ENCODE peak calls at places on chromosomes 5 and 9, in four cellular contexts. One of them, this sample, is unnamed.
A peak's percentile ranks its signal among the peaks of the same experiment; 100 is the strongest.

GRCh38 chr9:101376117-101376866 is 8.5 kb downstream of the BAAT start:
- DNase-seq in GM12878: no peak
- DNase-seq in H1: no peak
- DNase-seq in HepG2: no peak
- DNase-seq in this sample: no peak

GRCh38 chr9:92650839-92651621 is 18.9 kb downstream of the IPPK start:
- DNase-seq in GM12878: no peak
- DNase-seq in H1: no peak
- DNase-seq in HepG2: no peak
- DNase-seq in this sample: no peak

GRCh38 chr5:159094745-159095144 is 5.0 kb downstream of the EBF1 start:
- DNase-seq in GM12878: no peak
- DNase-seq in H1: no peak
- DNase-seq in HepG2: peak; percentile 8
- DNase-seq in this sample: peak; percentile 47

GRCh38 chr9:133970581-133970900 is 21.6 kb downstream of the VAV2 start:
- DNase-seq in GM12878: no peak
- DNase-seq in H1: no peak
- DNase-seq in HepG2: no peak
- DNase-seq in this sample: no peak

GRCh38 chr5:124154714-124155113 is 591.7 kb downstream of the ZNF608 start:
- DNase-seq in GM12878: no peak
- DNase-seq in H1: no peak
- DNase-seq in HepG2: no peak
- DNase-seq in this sample: no peak

GRCh38 chr9:93670208-93671029 is 94.0 kb downstream of the PHF2 start:
- DNase-seq in GM12878: no peak
- DNase-seq in H1: no peak
- DNase-seq in HepG2: no peak
- DNase-seq in this sample: no peak

GRCh38 chr9:79021084-79021483 is 550.7 kb upstream of the TLE4 start:
- DNase-seq in GM12878: no peak
- DNase-seq in H1: no peak
- DNase-seq in HepG2: no peak
- DNase-seq in this sample: no peak

GRCh38 chr5:103669615-103670014 is 107.0 kb upstream of the NUDT12 start:
- DNase-seq in GM12878: no peak
- DNase-seq in H1: no peak
- DNase-seq in HepG2: no peak
- DNase-seq in this sample: no peak

GRCh38 chr5:127826011-127826410 is 122.8 kb downstream of the CCDC192 start:
- DNase-seq in GM12878: no peak
- DNase-seq in H1: no peak
- DNase-seq in HepG2: no peak
- DNase-seq in this sample: no peak

GRCh38 chr9:100670719-100671118 is 92.8 kb downstream of the CAVIN4 start:
- DNase-seq in GM12878: no peak
- DNase-seq in H1: no peak
- DNase-seq in HepG2: no peak
- DNase-seq in this sample: no peak

GRCh38 chr5:166441-167372 is 24.6 kb upstream of the LRRC14B start:
- DNase-seq in GM12878: no peak
- DNase-seq in H1: no peak
- DNase-seq in HepG2: no peak
- DNase-seq in this sample: no peak

GRCh38 chr9:86983260-86984255 is 36.3 kb upstream of the GAS1 start:
- DNase-seq in GM12878: no peak
- DNase-seq in H1: no peak
- DNase-seq in HepG2: no peak
- DNase-seq in this sample: no peak

GRCh38 chr9:126361810-126362238 is 35.2 kb downstream of the MVB12B start:
- DNase-seq in GM12878: no peak
- DNase-seq in H1: no peak
- DNase-seq in HepG2: no peak
- DNase-seq in this sample: no peak

GRCh38 chr9:121286973-121287721 is 19.2 kb downstream of the GSN start:
- DNase-seq in GM12878: no peak
- DNase-seq in H1: peak; percentile 77
- DNase-seq in HepG2: peak; percentile 86
- DNase-seq in this sample: peak; percentile 90

GRCh38 chr5:34459908-34460307 is 196.2 kb upstream of the RAI14 start:
- DNase-seq in GM12878: no peak
- DNase-seq in H1: no peak
- DNase-seq in HepG2: no peak
- DNase-seq in this sample: no peak

GRCh38 chr5:115656404-115656803 is 30.6 kb upstream of the TMED7 start:
- DNase-seq in GM12878: no peak
- DNase-seq in H1: no peak
- DNase-seq in HepG2: no peak
- DNase-seq in this sample: no peak

GRCh38 chr9:115972802-115973201 is 180.8 kb upstream of the PAPPA start:
- DNase-seq in GM12878: no peak
- DNase-seq in H1: no peak
- DNase-seq in HepG2: peak; percentile 32
- DNase-seq in this sample: no peak

GRCh38 chr5:78215972-78216371 is 78.5 kb downstream of the AP3B1 start:
- DNase-seq in GM12878: no peak
- DNase-seq in H1: no peak
- DNase-seq in HepG2: no peak
- DNase-seq in this sample: no peak

GRCh38 chr5:180438785-180439780 is 55.1 kb upstream of the CNOT6 start:
- DNase-seq in GM12878: no peak
- DNase-seq in H1: no peak
- DNase-seq in HepG2: no peak
- DNase-seq in this sample: no peak

GRCh38 chr5:151956720-151957119 is 32.1 kb upstream of the GLRA1 start:
- DNase-seq in GM12878: no peak
- DNase-seq in H1: no peak
- DNase-seq in HepG2: no peak
- DNase-seq in this sample: no peak

GRCh38 chr5:54696931-54697330 is 179.4 kb downstream of the SNX18 start:
- DNase-seq in GM12878: no peak
- DNase-seq in H1: no peak
- DNase-seq in HepG2: no peak
- DNase-seq in this sample: no peak

GRCh38 chr9:126607731-126608130 is 6.0 kb upstream of the LMX1B start:
- DNase-seq in GM12878: no peak
- DNase-seq in H1: no peak
- DNase-seq in HepG2: no peak
- DNase-seq in this sample: no peak

GRCh38 chr5:65121880-65122436 is 353.2 kb downstream of the CWC27 start:
- DNase-seq in GM12878: no peak
- DNase-seq in H1: no peak
- DNase-seq in HepG2: no peak
- DNase-seq in this sample: peak; percentile 72

GRCh38 chr9:91898451-91899433 is 51.3 kb downstream of the ROR2 start:
- DNase-seq in GM12878: no peak
- DNase-seq in H1: no peak
- DNase-seq in HepG2: peak; percentile 9
- DNase-seq in this sample: peak; percentile 79

GRCh38 chr5:45334939-45335338 is 361.2 kb downstream of the HCN1 start:
- DNase-seq in GM12878: no peak
- DNase-seq in H1: no peak
- DNase-seq in HepG2: no peak
- DNase-seq in this sample: no peak

GRCh38 chr9:13444272-13444608 is 164.7 kb upstream of the MPDZ start:
- DNase-seq in GM12878: no peak
- DNase-seq in H1: no peak
- DNase-seq in HepG2: no peak
- DNase-seq in this sample: no peak

GRCh38 chr9:26261503-26262330 is 583.5 kb upstream of the TUSC1 start:
- DNase-seq in GM12878: no peak
- DNase-seq in H1: no peak
- DNase-seq in HepG2: no peak
- DNase-seq in this sample: no peak

GRCh38 chr5:36786613-36787012 is 90.0 kb upstream of the NIPBL start:
- DNase-seq in GM12878: no peak
- DNase-seq in H1: no peak
- DNase-seq in HepG2: no peak
- DNase-seq in this sample: no peak

GRCh38 chr5:73436535-73437125 is 11.9 kb downstream of the FOXD1 start:
- DNase-seq in GM12878: no peak
- DNase-seq in H1: peak; percentile 71
- DNase-seq in HepG2: no peak
- DNase-seq in this sample: no peak

GRCh38 chr9:86854898-86855523 is 92.3 kb downstream of the GAS1 start:
- DNase-seq in GM12878: no peak
- DNase-seq in H1: no peak
- DNase-seq in HepG2: peak; percentile 58
- DNase-seq in this sample: no peak

GRCh38 chr9:124526174-124526573 is 19.0 kb upstream of the NR5A1 start:
- DNase-seq in GM12878: no peak
- DNase-seq in H1: no peak
- DNase-seq in HepG2: no peak
- DNase-seq in this sample: no peak

GRCh38 chr9:135215571-135216161 is 128.2 kb downstream of the OLFM1 start:
- DNase-seq in GM12878: no peak
- DNase-seq in H1: no peak
- DNase-seq in HepG2: no peak
- DNase-seq in this sample: no peak

GRCh38 chr5:55538621-55539020 is 3.9 kb upstream of the PLPP1 start:
- DNase-seq in GM12878: peak; percentile 33
- DNase-seq in H1: no peak
- DNase-seq in HepG2: no peak
- DNase-seq in this sample: no peak

GRCh38 chr9:132443951-132444615 is 34.1 kb downstream of the CFAP77 start:
- DNase-seq in GM12878: no peak
- DNase-seq in H1: no peak
- DNase-seq in HepG2: no peak
- DNase-seq in this sample: no peak

DNA sequence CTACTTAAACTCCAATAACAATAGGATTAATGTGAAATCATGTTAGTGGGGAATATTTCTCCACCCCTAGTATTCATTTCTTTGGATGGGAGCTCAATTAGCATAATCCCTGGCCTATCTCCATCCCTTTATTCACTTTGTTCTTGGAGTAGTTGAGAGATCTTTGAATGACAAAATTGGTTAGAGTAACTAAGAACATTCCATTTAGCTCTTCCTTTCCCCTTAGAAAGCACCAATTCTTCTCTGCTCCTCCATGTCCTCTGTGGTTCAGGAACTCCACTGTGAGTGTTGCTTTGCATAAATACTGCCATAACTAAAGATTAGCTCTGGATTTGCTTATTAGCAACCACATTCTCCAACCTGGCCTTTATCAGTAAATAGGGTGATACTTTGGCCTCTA is 459.1 kb upstream of the GRIA1 start:
- DNase-seq in GM12878: no peak
- DNase-seq in H1: no peak
- DNase-seq in HepG2: no peak
- DNase-seq in this sample: no peak
- H3K9ac ChIP-seq in GM12878: no peak overlapping the region
- H3K9ac ChIP-seq in H1: no peak overlapping the region
- H3K9ac ChIP-seq in HepG2: no peak overlapping the region
- H3K9ac ChIP-seq in this sample: no peak overlapping the region

GRCh38 chr9:109002141-109002540 is 11.2 kb downstream of the CTNNAL1 start:
- DNase-seq in GM12878: no peak
- DNase-seq in H1: no peak
- DNase-seq in HepG2: no peak
- DNase-seq in this sample: no peak
- TF ChIP-seq BRCA1 in GM12878: no peak
- TF ChIP-seq BRCA1 in H1: no peak
- TF ChIP-seq BRCA1 in HepG2: no peak
- TF ChIP-seq BRCA1 in this sample: no peak

GRCh38 chr5:119360905-119361605 is 5.2 kb downstream of the TNFAIP8 start:
- DNase-seq in GM12878: no peak
- DNase-seq in H1: no peak
- DNase-seq in HepG2: no peak
- DNase-seq in this sample: no peak
- H3K9ac ChIP-seq in GM12878: no peak overlapping the region
- H3K9ac ChIP-seq in H1: no peak overlapping the region
- H3K9ac ChIP-seq in HepG2: no peak overlapping the region
- H3K9ac ChIP-seq in this sample: no peak overlapping the region

DNA sequence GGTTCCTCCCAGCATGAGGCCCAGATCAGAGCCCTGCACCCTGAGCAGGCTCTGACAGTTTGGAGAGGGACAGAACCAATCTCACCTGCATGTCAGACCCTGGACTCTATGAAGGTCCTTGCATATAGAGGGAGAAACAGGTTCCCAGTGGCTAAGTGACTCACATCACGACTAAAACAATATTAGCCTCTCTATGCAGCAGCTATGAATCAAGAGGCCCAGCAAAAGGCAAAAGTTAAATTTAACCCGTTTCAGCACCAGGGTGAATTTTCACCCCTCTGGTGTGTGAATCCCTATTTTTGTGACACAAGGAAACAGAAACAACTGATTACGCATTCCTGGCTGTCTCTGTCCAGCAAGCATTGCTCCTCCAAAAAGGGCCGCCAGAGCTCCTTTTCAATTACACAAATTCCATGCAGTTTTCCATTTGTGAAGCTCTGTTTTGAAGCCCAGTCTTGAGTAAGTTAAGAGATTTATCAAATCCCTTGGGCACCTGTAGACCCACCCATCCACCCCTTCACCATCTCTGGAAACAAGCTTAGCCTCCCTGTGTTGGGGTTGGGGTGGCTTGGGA is 136.6 kb downstream of the GABBR2 start:
- DNase-seq in GM12878: no peak
- DNase-seq in H1: no peak
- DNase-seq in HepG2: no peak
- DNase-seq in this sample: no peak
- TF ChIP-seq BRCA1 in GM12878: no peak
- TF ChIP-seq BRCA1 in H1: no peak
- TF ChIP-seq BRCA1 in HepG2: no peak
- TF ChIP-seq BRCA1 in this sample: no peak

DNA sequence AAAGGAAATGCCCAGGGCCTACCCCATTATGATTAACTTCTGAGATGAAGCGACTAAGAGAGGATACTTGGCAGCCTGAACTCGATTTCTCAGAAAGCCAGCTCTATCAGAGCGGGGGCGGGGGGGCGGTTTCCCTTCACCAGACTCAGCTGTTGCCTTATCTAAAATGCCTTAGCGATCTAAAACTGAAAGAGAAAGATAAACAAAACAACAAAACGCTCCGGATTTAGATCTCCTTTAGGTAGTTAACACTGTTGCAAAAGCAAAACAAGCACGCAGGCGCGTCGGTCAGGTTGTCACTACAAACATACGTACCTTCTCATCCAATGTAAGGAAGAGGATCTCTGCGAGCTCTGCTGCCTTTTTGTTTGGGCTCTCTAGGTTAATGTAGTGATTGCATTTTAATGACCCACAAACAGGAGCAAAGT is 1.1 kb downstream of the EPB41L4A start:
- DNase-seq in GM12878: peak; percentile 11
- DNase-seq in H1: no peak
- DNase-seq in HepG2: no peak
- DNase-seq in this sample: no peak
- H3K9ac ChIP-seq in GM12878: no peak overlapping the region
- H3K9ac ChIP-seq in H1: no peak overlapping the region
- H3K9ac ChIP-seq in HepG2: no peak overlapping the region
- H3K9ac ChIP-seq in this sample: no peak overlapping the region